ENCODE peak calls at places on chromosome 3, in nine cellular contexts. Q, K, X, N, T, G, S, O and E are unnamed samples.
A peak's percentile ranks its signal among the peaks of the same experiment; 100 is the strongest.

GRCh38 chr3:121692010-121692699 is 31.5 kb upstream of the HCLS1 start:
- DNase-seq in Q (no peak), K (no peak), X (no peak), N (no peak), T (no peak), G (no peak), S (no peak), O (no peak), E (no peak)

GRCh38 chr3:185208836-185209235 is 45.0 kb downstream of the EHHADH start:
- DNase-seq in Q (no peak), K (no peak), X (no peak), N (no peak), T (no peak), G (no peak), S (no peak), O (no peak), E (no peak)

GRCh38 chr3:159828542-159828943 is 160.1 kb upstream of the IL12A start:
- DNase-seq in Q (no peak), K (no peak), X (no peak), N (no peak), T (peak; percentile 35), G (no peak), S (no peak), O (no peak), E (peak; percentile 47)

GRCh38 chr3:106811376-106811775 is 565.9 kb upstream of the CCDC54 start:
- DNase-seq in Q (no peak), K (no peak), X (no peak), N (no peak), T (no peak), G (no peak), S (no peak), O (no peak), E (no peak)

GRCh38 chr3:107599755-107600122 is 77.0 kb downstream of the BBX start:
- DNase-seq in Q (no peak), K (no peak), X (no peak), N (no peak), T (no peak), G (no peak), S (no peak), O (no peak), E (no peak)

GRCh38 chr3:99579246-99579645 is 59.1 kb upstream of the COL8A1 start:
- DNase-seq in Q (no peak), K (no peak), X (no peak), N (no peak), T (no peak), G (no peak), S (no peak), O (no peak), E (no peak)

GRCh38 chr3:53996153-53996861 is 104.6 kb upstream of the SELENOK start:
- DNase-seq in Q (no peak), K (no peak), X (no peak), N (no peak), T (no peak), G (no peak), S (no peak), O (peak; percentile 53), E (no peak)

GRCh38 chr3:52055537-52056351 is 627 bp downstream of the DUSP7 start:
- DNase-seq in Q (peak; percentile 34), K (no peak), X (no peak), N (no peak), T (no peak), G (peak; percentile 58), S (peak; percentile 27), O (peak; percentile 85), E (peak; percentile 52)

GRCh38 chr3:128075516-128076464 is 23.6 kb downstream of the SEC61A1 start:
- DNase-seq in Q (peak; percentile 93), K (no peak), X (peak; percentile 57), N (no peak), T (peak; percentile 67), G (peak; percentile 95), S (no peak), O (peak; percentile 98), E (peak; percentile 89)

GRCh38 chr3:48661501-48662139 is 1.1 kb downstream of the CELSR3 start:
- DNase-seq in Q (peak; percentile 72), K (no peak), X (no peak), N (no peak), T (no peak), G (peak; percentile 94), S (no peak), O (peak; percentile 95), E (peak; percentile 85)

GRCh38 chr3:126081618-126082333 is 2.1 kb downstream of the SLC41A3 start:
- DNase-seq in Q (no peak), K (no peak), X (no peak), N (no peak), T (peak; percentile 48), G (no peak), S (no peak), O (peak; percentile 55), E (no peak)
- TF ChIP-seq CTCF in Q (peak; percentile 48), K (peak; percentile 43), X (no peak), N (peak; percentile 43), T (no peak), G (peak; percentile 22), S (peak; percentile 13), O (peak; percentile 61), E (no peak)

DNA sequence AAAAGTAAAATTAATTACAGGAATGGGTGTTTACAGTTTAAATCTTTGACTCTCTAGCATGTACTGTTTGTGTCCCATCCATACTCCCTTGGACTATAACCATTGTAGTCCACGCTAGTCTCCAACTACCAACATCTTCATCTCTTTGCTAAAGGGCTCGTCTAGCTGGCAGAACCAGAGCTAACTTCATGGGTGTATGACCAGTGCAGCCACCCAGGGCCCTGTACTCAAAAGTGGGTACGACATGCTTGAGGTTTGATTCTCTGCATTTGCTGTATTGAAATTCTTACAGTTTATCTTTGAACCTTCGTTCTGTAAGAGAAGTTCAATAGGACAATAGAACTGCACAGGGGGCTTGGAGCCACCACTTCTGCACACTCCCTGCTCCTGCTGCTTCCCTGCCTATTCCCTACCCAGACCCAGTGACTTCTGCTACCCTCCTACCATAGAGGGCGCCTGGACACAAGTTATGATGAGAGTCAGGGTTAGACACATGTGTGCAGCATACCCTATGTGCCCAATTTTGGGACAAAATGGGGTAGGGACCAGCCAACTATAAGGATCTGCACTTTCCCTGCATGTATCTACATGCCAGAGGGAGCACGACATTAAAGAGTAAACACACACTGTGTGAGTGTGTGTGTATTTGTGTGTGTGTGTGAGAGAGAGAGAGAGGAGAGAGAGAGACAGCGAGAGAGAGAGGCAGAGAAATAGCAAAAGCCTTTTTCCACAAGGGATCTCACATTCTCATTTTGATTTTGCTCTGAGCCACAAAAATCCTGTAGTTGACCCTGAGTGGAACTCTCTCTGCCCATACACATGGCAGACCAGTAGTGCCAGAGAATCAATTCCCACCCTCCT is 59.0 kb upstream of the NECTIN3 start:
- DNase-seq in Q (no peak), K (no peak), X (no peak), N (no peak), T (peak; percentile 39), G (no peak), S (no peak), O (peak; percentile 72), E (no peak)
- TF ChIP-seq CTCF in Q (peak; percentile 34), K (no peak), X (no peak), N (peak; percentile 9), T (peak; percentile 39), G (no peak), S (peak; percentile 62), O (peak; percentile 71), E (no peak)

GRCh38 chr3:11258958-11259357 is 13.2 kb upstream of the ATG7 start:
- DNase-seq in Q (no peak), K (no peak), X (no peak), N (no peak), T (no peak), G (no peak), S (no peak), O (no peak), E (no peak)
- TF ChIP-seq CTCF in Q (no peak), K (no peak), X (no peak), N (no peak), T (no peak), G (no peak), S (no peak), O (peak; percentile 50), E (no peak)

GRCh38 chr3:143973352-143974021 is 1.9 kb downstream of the DIPK2A start:
- DNase-seq in Q (no peak), K (no peak), X (no peak), N (no peak), T (no peak), G (no peak), S (no peak), O (no peak), E (no peak)

GRCh38 chr3:143971367-143972154 is at the start of gene DIPK2A:
- DNase-seq in Q (peak; percentile 84), K (peak; percentile 88), X (peak; percentile 89), N (peak; percentile 83), T (peak; percentile 88), G (peak; percentile 94), S (peak; percentile 80), O (peak; percentile 97), E (peak; percentile 89)

GRCh38 chr3:143972495-143973351 is 1.1 kb downstream of the DIPK2A start:
- DNase-seq in Q (peak; percentile 59), K (peak; percentile 23), X (no peak), N (peak; percentile 75), T (peak; percentile 63), G (peak; percentile 72), S (peak; percentile 61), O (peak; percentile 83), E (peak; percentile 62)

GRCh38 chr3:143972155-143972494 is 502 bp downstream of the DIPK2A start:
- DNase-seq in Q (no peak), K (no peak), X (no peak), N (no peak), T (no peak), G (no peak), S (no peak), O (no peak), E (no peak)

DNA sequence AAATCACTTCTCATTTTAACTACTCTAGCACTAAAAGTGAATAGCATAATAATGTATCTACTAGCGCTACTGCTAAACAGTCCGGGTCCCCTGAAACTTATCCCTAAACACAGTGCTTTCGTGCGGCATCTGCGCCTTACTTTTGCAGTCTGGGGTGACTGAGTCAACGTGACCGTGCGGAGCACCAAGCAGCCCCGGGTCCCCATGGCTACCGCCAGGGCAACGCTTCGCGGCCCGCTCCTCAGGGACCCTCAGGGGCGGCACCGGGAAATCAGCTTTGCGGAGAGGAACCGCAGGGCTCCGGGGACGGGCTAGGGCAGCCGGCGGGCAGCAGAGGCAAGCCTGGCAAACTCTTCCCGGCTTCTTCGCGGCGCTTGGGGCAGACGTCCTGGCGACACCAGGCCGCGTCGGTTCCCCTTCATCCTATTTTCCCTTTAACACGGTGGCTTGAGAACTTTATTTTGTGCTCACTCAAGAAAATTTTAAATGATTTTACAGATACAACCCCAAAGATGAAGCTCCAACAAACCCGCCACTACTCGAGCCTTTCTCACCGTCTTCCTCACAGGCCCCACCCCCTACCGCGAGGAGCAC is 753 bp upstream of the DIPK2A start:
- DNase-seq in Q (peak; percentile 58), K (no peak), X (no peak), N (no peak), T (peak; percentile 22), G (peak; percentile 78), S (no peak), O (peak; percentile 89), E (peak; percentile 51)
- TF ChIP-seq CTCF in Q (peak; percentile 21), K (peak; percentile 40), X (no peak), N (peak; percentile 19), T (no peak), G (no peak), S (no peak), O (peak; percentile 38), E (no peak)